ENCODE peak calls at places on chromosomes 6 and 20, in nine cellular contexts. L, B, S, R, E, J, H, F and Q are unnamed samples.

GRCh38 chr20:47843886-47844567 is 58.7 kb upstream of the SULF2 start:
- DNase-seq in H (no peak), B (no peak), J (peak; percentile 85), L (no peak), E (no peak), F (no peak), R (no peak), S (no peak), Q (no peak)

GRCh38 chr6:166633732-166634535 is 6.9 kb upstream of the RPS6KA2 start:
- DNase-seq in J (peak; percentile 47), R (peak; percentile 54), S (no peak), L (peak; percentile 75), F (no peak), E (no peak), H (no peak), B (no peak), Q (no peak)

GRCh38 chr6:7432391-7433207 is 43.0 kb downstream of the RIOK1 start:
- DNase-seq in H (no peak), E (no peak), F (no peak), L (no peak), B (no peak), J (no peak), R (no peak), S (no peak), Q (no peak)

GRCh38 chr6:139534472-139535115 is 160.1 kb upstream of the CITED2 start:
- DNase-seq in L (no peak), R (no peak), S (no peak), B (no peak), E (no peak), H (no peak), F (no peak), J (no peak), Q (no peak)

GRCh38 chr6:15317934-15318902 is 72.3 kb downstream of the JARID2 start:
- DNase-seq in S (no peak), F (no peak), E (peak; percentile 68), L (no peak), B (no peak), H (no peak), J (no peak), R (peak; percentile 52), Q (no peak)

GRCh38 chr6:119140471-119141165 is 62.2 kb upstream of the FAM184A start:
- DNase-seq in H (no peak), J (no peak), S (no peak), R (no peak), L (no peak), F (no peak), E (no peak), B (no peak), Q (no peak)

GRCh38 chr20:24998631-24999445 is 6.3 kb upstream of the APMAP start:
- DNase-seq in B (peak; percentile 32), R (no peak), F (no peak), S (no peak), H (peak; percentile 6), J (no peak), E (no peak), L (peak; percentile 25), Q (no peak)

GRCh38 chr6:100220543-100220942 is 226.5 kb upstream of the MCHR2 start:
- DNase-seq in B (no peak), E (no peak), J (no peak), L (no peak), H (no peak), R (no peak), S (no peak), F (no peak), Q (no peak)

GRCh38 chr6:12012231-12012565 is at the start of gene HIVEP1:
- DNase-seq in J (no peak), H (no peak), S (no peak), B (peak; percentile 36), L (peak; percentile 82), E (peak; percentile 79), R (peak; percentile 58), F (no peak), Q (no peak)

GRCh38 chr6:114648847-114649246 is 306.0 kb upstream of the HS3ST5 start:
- DNase-seq in L (no peak), B (no peak), H (no peak), E (no peak), S (no peak), J (peak; percentile 22), R (no peak), F (no peak), Q (no peak)

GRCh38 chr6:114650891-114651290 is 308.1 kb upstream of the HS3ST5 start:
- DNase-seq in E (no peak), H (no peak), R (no peak), S (no peak), L (no peak), B (no peak), F (no peak), J (peak; percentile 9), Q (no peak)

DNA sequence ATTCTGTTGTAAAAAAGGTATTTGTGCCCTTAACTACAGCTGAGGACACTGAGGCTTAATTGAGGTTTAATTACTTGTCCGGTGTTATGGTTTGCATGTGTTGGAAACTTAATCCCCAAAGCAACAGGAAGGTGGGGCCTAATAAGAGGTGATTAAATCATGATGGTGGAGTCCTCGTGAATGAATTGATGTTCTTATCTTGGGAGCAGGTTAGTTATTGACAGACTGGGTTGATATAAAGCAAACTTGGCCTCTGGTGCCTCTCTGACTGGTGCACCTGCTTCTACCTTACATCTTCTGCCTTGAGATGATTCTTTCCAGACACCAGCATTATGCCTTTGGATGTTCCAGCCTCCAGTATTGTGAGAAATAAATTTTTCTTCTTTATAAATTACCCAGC is 306.5 kb upstream of the HS3ST5 start:
- DNase-seq in B (no peak), S (no peak), H (no peak), E (no peak), F (no peak), J (no peak), L (no peak), R (no peak), Q (no peak)
- H3K4me1 ChIP-seq in B (no peaks in the 10 kb centered on the region), S (no peaks in the 10 kb centered on the region), H (no peaks in the 10 kb centered on the region), E (no peaks in the 10 kb centered on the region), F (no peaks in the 10 kb centered on the region), J (no peaks in the 10 kb centered on the region), L (no peaks in the 10 kb centered on the region), R (no peaks in the 10 kb centered on the region), Q (no peaks in the 10 kb centered on the region)

DNA sequence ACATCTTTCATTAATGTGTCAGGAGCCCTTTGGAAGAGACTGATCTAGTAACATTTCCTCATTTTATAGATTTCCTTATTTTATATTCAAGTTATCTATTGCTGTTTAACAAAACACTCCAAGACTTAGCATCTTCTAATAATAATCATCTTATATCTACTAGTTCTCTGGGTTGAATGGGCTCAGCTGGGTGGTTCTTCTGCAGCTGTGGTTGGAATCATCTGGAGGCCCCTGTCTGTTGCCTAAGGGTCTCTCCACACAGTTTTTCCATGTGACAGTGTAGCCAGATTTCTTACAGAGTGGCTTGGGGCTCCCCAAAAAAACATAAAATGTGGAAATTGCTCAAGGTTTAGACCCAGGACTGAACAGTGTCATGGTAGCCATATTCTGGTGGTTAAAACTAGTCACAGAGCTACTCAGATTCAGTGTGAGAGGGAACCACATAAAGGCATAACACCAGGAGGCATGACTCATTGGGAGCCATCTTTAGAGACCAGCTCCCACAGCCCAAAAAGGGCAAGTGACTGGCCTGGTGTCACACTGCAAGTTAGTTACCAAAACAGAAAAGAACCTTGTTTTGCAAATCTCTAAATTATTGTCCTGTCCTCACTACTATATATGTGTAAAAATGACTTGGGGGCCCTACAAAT is 11.5 kb downstream of the SLC2A10 start:
- DNase-seq in H (no peak), B (no peak), S (no peak), J (no peak), F (no peak), E (no peak), R (no peak), L (no peak), Q (no peak)
- H3K27ac ChIP-seq in H (no peak overlapping the region), B (no peak overlapping the region), S (no peak overlapping the region), J (no peak overlapping the region), F (no peak overlapping the region), E (no peak overlapping the region), R (no peak overlapping the region), L (no peak overlapping the region), Q (no peak overlapping the region)

GRCh38 chr6:291148-291696 is 1.1 kb upstream of the DUSP22 start:
- DNase-seq in B (peak; percentile 30), S (no peak), E (no peak), L (no peak), R (no peak), H (no peak), J (peak; percentile 53), F (no peak), Q (no peak)

GRCh38 chr6:291697-292505 is at the start of gene DUSP22:
- DNase-seq in B (peak; percentile 93), R (peak; percentile 84), J (peak; percentile 85), F (peak; percentile 45), L (peak; percentile 96), H (peak; percentile 93), S (no peak), E (peak; percentile 93), Q (peak; percentile 81)

GRCh38 chr6:292506-293184 is 358 bp downstream of the DUSP22 start:
- DNase-seq in H (peak; percentile 89), S (no peak), L (peak; percentile 88), F (no peak), J (peak; percentile 36), R (peak; percentile 19), E (peak; percentile 72), B (peak; percentile 39), Q (peak; percentile 67)

GRCh38 chr6:294656-295565 is 2.6 kb downstream of the DUSP22 start:
- DNase-seq in B (no peak), R (no peak), H (no peak), L (no peak), S (no peak), J (no peak), F (no peak), E (no peak), Q (no peak)

DNA sequence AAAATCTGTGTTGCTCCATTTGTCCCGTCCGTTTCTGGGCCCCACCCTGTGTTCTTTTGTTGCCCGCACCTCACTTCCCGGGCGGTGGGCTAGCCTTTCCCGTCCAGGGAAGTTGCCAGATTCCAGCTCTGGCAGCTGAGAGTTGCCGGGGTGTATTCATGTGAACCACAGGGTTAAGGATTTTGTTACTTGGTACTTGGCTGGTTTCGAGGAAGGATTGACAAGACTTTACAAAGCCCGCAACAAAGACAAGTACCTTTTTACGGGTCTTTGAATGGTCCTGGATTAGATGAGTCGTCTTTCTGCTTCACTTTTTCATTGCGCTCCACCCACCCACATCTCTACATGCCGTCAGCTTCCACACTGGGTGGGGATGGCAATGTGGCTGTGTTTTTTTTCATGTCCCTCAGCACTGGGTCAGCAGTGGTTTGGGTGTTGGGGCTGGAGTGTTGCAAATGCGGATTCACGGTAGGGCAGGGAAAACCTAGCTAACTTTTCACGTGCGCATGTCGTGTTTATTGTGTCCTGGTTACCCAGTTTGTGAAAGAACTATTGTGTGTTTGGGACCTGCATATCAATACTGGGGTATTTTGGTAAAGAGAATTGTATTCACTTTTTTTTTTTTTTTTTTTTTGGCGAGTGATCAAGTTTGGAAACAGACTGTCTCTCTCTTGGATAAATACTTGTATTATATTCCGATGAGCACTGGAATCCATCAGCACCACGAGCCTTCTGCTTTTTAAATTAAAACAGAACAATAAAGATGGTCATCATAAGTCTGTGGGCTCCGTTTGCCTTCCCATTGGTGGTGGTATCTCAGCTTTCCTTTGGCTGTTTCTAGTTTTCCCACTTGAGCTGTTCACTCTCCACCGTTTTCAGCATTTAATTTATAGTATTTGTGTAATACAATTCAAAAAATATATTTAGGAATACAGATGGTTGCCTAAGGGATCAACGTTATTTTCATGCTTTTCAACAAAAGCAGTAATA is 1.2 kb downstream of the DUSP22 start:
- DNase-seq in E (peak; percentile 53), R (no peak), H (peak; percentile 59), J (peak; percentile 16), L (no peak), S (no peak), B (no peak), F (no peak), Q (no peak)
- H3K4me1 ChIP-seq in E (peaks cover 9% of the 10 kb centered on the region), R (no peaks in the 10 kb centered on the region), H (peaks cover 25% of the 10 kb centered on the region), J (peaks cover 15% of the 10 kb centered on the region), L (no peaks in the 10 kb centered on the region), S (peaks cover 8% of the 10 kb centered on the region), B (peaks cover 5% of the 10 kb centered on the region), F (peaks cover 11% of the 10 kb centered on the region), Q (peaks cover 37% of the 10 kb centered on the region)

GRCh38 chr6:133297657-133298056 is 56.5 kb downstream of the EYA4 start:
- DNase-seq in E (no peak), H (no peak), B (no peak), J (no peak), L (no peak), S (no peak), R (no peak), F (no peak), Q (no peak)
- H3K27ac ChIP-seq in E (no peak overlapping the region), H (no peak overlapping the region), B (no peak overlapping the region), J (no peak overlapping the region), L (no peak overlapping the region), S (no peak overlapping the region), R (no peak overlapping the region), F (no peak overlapping the region), Q (no peak overlapping the region)